ENCODE peak calls at places on chromosomes 11 and 22, in six cellular contexts. P is GM03348; J is activated naive CD4-positive, alpha-beta T cell treated with anti-CD3 and anti-CD28 coated beads, Interleukin-2, amount 50 U/mL, for 16 hours; V is GM19239; O is ecto neural progenitor cell; E is head of caudate nucleus. H is an unnamed sample.

GRCh38 chr11:88016392-88017020 is 158.7 kb downstream of the RAB38 start:
- DNase-seq in P (peak), J (peak), V (no peak), O (peak), E (peak), H (peak)

GRCh38 chr22:24434472-24435322 is 7.3 kb downstream of the ADORA2A start:
- DNase-seq in P (no peak), J (peak), V (peak), O (no peak), E (no peak), H (peak)

GRCh38 chr22:25942126-25942988 is 200.4 kb downstream of the MYO18B start:
- DNase-seq in P (no peak), J (no peak), V (no peak), O (no peak), E (no peak), H (no peak)

GRCh38 chr22:38707346-38707745 is 1.6 kb downstream of the GTPBP1 start:
- DNase-seq in P (peak), J (no peak), V (no peak), O (no peak), E (no peak), H (no peak)

GRCh38 chr11:78715639-78716311 is 141.1 kb upstream of the NARS2 start:
- DNase-seq in P (peak), J (peak), V (peak), O (peak), E (peak), H (peak)

GRCh38 chr11:11155962-11156815 is 196.9 kb downstream of the CSNK2A3 start:
- DNase-seq in P (no peak), J (peak), V (no peak), O (peak), E (no peak), H (peak)

GRCh38 chr11:29511394-29511793 is 505.4 kb downstream of the KCNA4 start:
- DNase-seq in P (no peak), J (no peak), V (no peak), O (no peak), E (no peak), H (no peak)

GRCh38 chr22:24865508-24865907 is 59.5 kb downstream of the SGSM1 start:
- DNase-seq in P (no peak), J (no peak), V (no peak), O (no peak), E (no peak), H (no peak)

GRCh38 chr11:35487532-35488078 is 37.8 kb downstream of the PAMR1 start:
- DNase-seq in P (peak), J (no peak), V (no peak), O (peak), E (peak), H (no peak)

GRCh38 chr11:68012843-68013610 is 2.9 kb downstream of the ALDH3B1 start:
- DNase-seq in P (peak), J (no peak), V (no peak), O (no peak), E (no peak), H (no peak)

GRCh38 chr22:48097723-48098122 is 1335.3 kb downstream of the TBC1D22A start:
- DNase-seq in P (no peak), J (no peak), V (no peak), O (no peak), E (no peak), H (no peak)

GRCh38 chr11:282171-282570 is 4.0 kb downstream of the NLRP6 start:
- DNase-seq in P (no peak), J (no peak), V (no peak), O (no peak), E (no peak), H (no peak)

GRCh38 chr11:90213322-90213721 is 9.5 kb downstream of the CHORDC1 start:
- DNase-seq in P (no peak), J (no peak), V (no peak), O (no peak), E (no peak), H (no peak)

GRCh38 chr11:47991266-47991830 is 11.0 kb downstream of the PTPRJ start:
- DNase-seq in P (no peak), J (no peak), V (no peak), O (no peak), E (no peak), H (no peak)

GRCh38 chr11:71999360-71999759 is 651 bp downstream of the IL18BP start:
- DNase-seq in P (peak), J (no peak), V (no peak), O (no peak), E (no peak), H (no peak)

GRCh38 chr11:14567064-14567651 is 47.0 kb upstream of the PSMA1 start:
- DNase-seq in P (no peak), J (no peak), V (no peak), O (no peak), E (no peak), H (no peak)

GRCh38 chr11:35064114-35064800 is 74.7 kb upstream of the CD44 start:
- DNase-seq in P (peak), J (no peak), V (no peak), O (no peak), E (no peak), H (no peak)

GRCh38 chr11:49303080-49303479 is 94.7 kb upstream of the FOLH1 start:
- DNase-seq in P (no peak), J (no peak), V (no peak), O (no peak), E (no peak), H (no peak)

GRCh38 chr22:22713416-22713815 is 69.0 kb downstream of the GGTLC2 start:
- DNase-seq in P (no peak), J (no peak), V (no peak), O (peak), E (no peak), H (no peak)

GRCh38 chr22:22728382-22728781 is 84.0 kb downstream of the GGTLC2 start:
- DNase-seq in P (no peak), J (no peak), V (no peak), O (no peak), E (no peak), H (no peak)

GRCh38 chr11:13127161-13127560 is 118.0 kb downstream of the RASSF10 start:
- DNase-seq in P (no peak), J (no peak), V (no peak), O (no peak), E (no peak), H (no peak)

GRCh38 chr11:82869657-82870056 is 30.6 kb downstream of the PRCP start:
- DNase-seq in P (peak), J (no peak), V (no peak), O (no peak), E (no peak), H (no peak)

GRCh38 chr11:47109051-47109791 is 67.5 kb downstream of the ARFGAP2 start:
- DNase-seq in P (no peak), J (no peak), V (no peak), O (no peak), E (peak), H (no peak)

GRCh38 chr11:117828641-117829368 is 4.3 kb upstream of the FXYD2 start:
- DNase-seq in P (peak), J (peak), V (no peak), O (peak), E (no peak), H (peak)